ENCODE peak calls at places on chromosomes 12 and 14, in six cellular contexts. P is ELR; W is stimulated activated CD4-positive, alpha-beta T cell treated with anti-CD3 and anti-CD28 coated beads, Interleukin-15, amount 100 ng/mL, for 1 hour; I is CD4-positive, alpha-beta T cell; L is A549; Z is AG04449. C is an unnamed sample.

GRCh38 chr14:105445901-105446845 is 26.5 kb downstream of the MTA1 start:
- DNase-seq in P (no peak), W (no peak), I (no peak), L (no peak), Z (no peak), C (no peak)

GRCh38 chr12:23197266-23197665 is 572.3 kb downstream of the ETNK1 start:
- DNase-seq in P (no peak), W (no peak), I (no peak), L (no peak), Z (no peak), C (peak)

GRCh38 chr14:32939254-32940065 is 781 bp downstream of the NPAS3 start:
- DNase-seq in P (peak), W (no peak), I (no peak), L (no peak), Z (no peak), C (peak)

GRCh38 chr14:68248481-68249255 is 429.1 kb downstream of the RAD51B start:
- DNase-seq in P (peak), W (no peak), I (no peak), L (peak), Z (no peak), C (peak)

GRCh38 chr12:86261142-86261541 is 5.0 kb upstream of the MGAT4C start:
- DNase-seq in P (peak), W (no peak), I (no peak), L (no peak), Z (no peak), C (peak)

GRCh38 chr12:114729731-114730130 is 45.8 kb upstream of the TBX3 start:
- DNase-seq in P (peak), W (no peak), I (no peak), L (peak), Z (peak), C (peak)

GRCh38 chr12:39309516-39309915 is 133.4 kb downstream of the KIF21A start:
- DNase-seq in P (no peak), W (no peak), I (no peak), L (no peak), Z (no peak), C (no peak)

GRCh38 chr12:82745807-82746206 is 59.1 kb downstream of the TMTC2 start:
- DNase-seq in P (no peak), W (no peak), I (no peak), L (no peak), Z (no peak), C (no peak)

GRCh38 chr12:26338574-26339572 is 143.5 kb downstream of the SSPN start:
- DNase-seq in P (peak), W (no peak), I (no peak), L (no peak), Z (no peak), C (peak)

GRCh38 chr12:12467701-12468218 is 94.9 kb downstream of the DUSP16 start:
- DNase-seq in P (no peak), W (peak), I (no peak), L (no peak), Z (no peak), C (peak)

GRCh38 chr12:23655884-23656283 is 293.6 kb downstream of the SOX5 start:
- DNase-seq in P (no peak), W (no peak), I (no peak), L (no peak), Z (no peak), C (no peak)

GRCh38 chr12:31263661-31264060 is 62.3 kb downstream of the SINHCAF start:
- DNase-seq in P (peak), W (no peak), I (no peak), L (no peak), Z (no peak), C (no peak)

GRCh38 chr12:9348906-9349518 is 140.8 kb upstream of the PZP start:
- DNase-seq in P (no peak), W (no peak), I (no peak), L (no peak), Z (no peak), C (no peak)

GRCh38 chr12:62683724-62684501 is 217.3 kb downstream of the MON2 start:
- DNase-seq in P (no peak), W (no peak), I (no peak), L (no peak), Z (no peak), C (peak)

GRCh38 chr14:32908487-32909084 is 30.1 kb upstream of the NPAS3 start:
- DNase-seq in P (no peak), W (no peak), I (no peak), L (no peak), Z (no peak), C (no peak)

GRCh38 chr12:22306311-22306710 is 28.2 kb downstream of the ST8SIA1 start:
- DNase-seq in P (no peak), W (no peak), I (no peak), L (no peak), Z (no peak), C (peak)

GRCh38 chr12:51887476-51888315 is at the start of gene ANKRD33:
- DNase-seq in P (no peak), W (no peak), I (no peak), L (no peak), Z (no peak), C (no peak)

GRCh38 chr14:81594012-81594411 is 60.4 kb upstream of the SEL1L start:
- DNase-seq in P (no peak), W (no peak), I (no peak), L (no peak), Z (no peak), C (no peak)

GRCh38 chr14:103628684-103629502 is at the start of gene KLC1:
- DNase-seq in P (peak), W (peak), I (peak), L (peak), Z (no peak), C (peak)

GRCh38 chr14:50092006-50092555 is 24.3 kb downstream of the VCPKMT start:
- DNase-seq in P (no peak), W (no peak), I (no peak), L (no peak), Z (no peak), C (no peak)

GRCh38 chr12:94621662-94622359 is 28.5 kb downstream of the TMCC3 start:
- DNase-seq in P (peak), W (no peak), I (no peak), L (no peak), Z (no peak), C (peak)

C was measured in astrocyte.